ENCODE peak calls at places on chromosomes 4 and X, in five cellular contexts. One of them, this sample, is unnamed.

GRCh38 chr4:5004496-5004895 is 14.8 kb downstream of the CYTL1 start:
- DNase-seq in ovary: no peak
- DNase-seq in A549: no peak
- DNase-seq in SK-N-SH: no peak
- DNase-seq in HepG2: no peak
- DNase-seq in this sample: no peak

GRCh38 chr4:106315476-106315967 is 487 bp downstream of the TBCK start:
- DNase-seq in SK-N-SH: no peak
- DNase-seq in ovary: no peak
- DNase-seq in HepG2: peak
- DNase-seq in A549: no peak
- DNase-seq in this sample: no peak

GRCh38 chr4:5055411-5055810 is 4.1 kb downstream of the STK32B start:
- DNase-seq in HepG2: no peak
- DNase-seq in ovary: no peak
- DNase-seq in A549: no peak
- DNase-seq in SK-N-SH: no peak
- DNase-seq in this sample: no peak

GRCh38 chr4:188110741-188111458 is 1.5 kb upstream of the TRIML2 start:
- DNase-seq in SK-N-SH: no peak
- DNase-seq in HepG2: no peak
- DNase-seq in A549: peak
- DNase-seq in ovary: no peak
- DNase-seq in this sample: no peak

GRCh38 chr4:72631296-72631695 is 62.3 kb upstream of the ADAMTS3 start:
- DNase-seq in A549: no peak
- DNase-seq in ovary: peak
- DNase-seq in SK-N-SH: peak
- DNase-seq in HepG2: no peak
- DNase-seq in this sample: no peak

GRCh38 chrX:19544693-19545305 is 29.5 kb upstream of the MAP3K15 start:
- DNase-seq in HepG2: peak
- DNase-seq in SK-N-SH: peak
- DNase-seq in ovary: peak
- DNase-seq in A549: peak
- DNase-seq in this sample: no peak

GRCh38 chrX:151701531-151701930 is 6.3 kb downstream of the PRRG3 start:
- DNase-seq in ovary: no peak
- DNase-seq in A549: no peak
- DNase-seq in HepG2: no peak
- DNase-seq in SK-N-SH: no peak
- DNase-seq in this sample: no peak

GRCh38 chrX:129642641-129643040 is 12.1 kb downstream of the APLN start:
- DNase-seq in ovary: no peak
- DNase-seq in A549: no peak
- DNase-seq in HepG2: no peak
- DNase-seq in SK-N-SH: no peak
- DNase-seq in this sample: no peak

GRCh38 chr4:89482248-89482647 is 174.6 kb upstream of the GPRIN3 start:
- DNase-seq in HepG2: peak
- DNase-seq in ovary: no peak
- DNase-seq in SK-N-SH: peak
- DNase-seq in A549: peak
- DNase-seq in this sample: no peak

GRCh38 chr4:127623755-127624087 is 9.0 kb upstream of the INTU start:
- DNase-seq in A549: peak
- DNase-seq in ovary: no peak
- DNase-seq in HepG2: no peak
- DNase-seq in SK-N-SH: no peak
- DNase-seq in this sample: peak

GRCh38 chr4:143559757-143560147 is 46.2 kb downstream of the SMARCA5 start:
- DNase-seq in A549: no peak
- DNase-seq in HepG2: no peak
- DNase-seq in ovary: no peak
- DNase-seq in SK-N-SH: peak
- DNase-seq in this sample: no peak

GRCh38 chrX:71184803-71185495 is 38.1 kb upstream of the GJB1 start:
- DNase-seq in A549: no peak
- DNase-seq in HepG2: no peak
- DNase-seq in SK-N-SH: no peak
- DNase-seq in ovary: no peak
- DNase-seq in this sample: no peak

GRCh38 chr4:48011722-48012121 is 4.8 kb downstream of the CNGA1 start:
- DNase-seq in HepG2: no peak
- DNase-seq in A549: no peak
- DNase-seq in SK-N-SH: no peak
- DNase-seq in ovary: no peak
- DNase-seq in this sample: no peak

GRCh38 chrX:30906726-30907125 is 17.7 kb upstream of the TAB3 start:
- DNase-seq in SK-N-SH: no peak
- DNase-seq in HepG2: no peak
- DNase-seq in A549: no peak
- DNase-seq in ovary: no peak
- DNase-seq in this sample: no peak

GRCh38 chr4:48078862-48079655 is 55.0 kb downstream of the TXK start:
- DNase-seq in SK-N-SH: no peak
- DNase-seq in A549: no peak
- DNase-seq in HepG2: no peak
- DNase-seq in ovary: no peak
- DNase-seq in this sample: no peak

GRCh38 chr4:101527186-101527585 is 179.9 kb upstream of the PPP3CA start:
- DNase-seq in HepG2: no peak
- DNase-seq in SK-N-SH: no peak
- DNase-seq in A549: no peak
- DNase-seq in ovary: no peak
- DNase-seq in this sample: no peak

GRCh38 chrX:140292188-140292587 is 212.7 kb downstream of the SOX3 start:
- DNase-seq in SK-N-SH: no peak
- DNase-seq in ovary: no peak
- DNase-seq in HepG2: no peak
- DNase-seq in A549: no peak
- DNase-seq in this sample: no peak

GRCh38 chr4:77959566-77960338 is 97.1 kb downstream of the MRPL1 start:
- DNase-seq in ovary: no peak
- DNase-seq in A549: peak
- DNase-seq in HepG2: peak
- DNase-seq in SK-N-SH: peak
- DNase-seq in this sample: no peak

GRCh38 chr4:128809477-128810330 is at the start of gene JADE1:
- DNase-seq in ovary: peak
- DNase-seq in SK-N-SH: peak
- DNase-seq in HepG2: peak
- DNase-seq in A549: peak
- DNase-seq in this sample: peak

GRCh38 chrX:49071877-49072711 is 1.7 kb downstream of the PRAF2 start:
- DNase-seq in SK-N-SH: peak
- DNase-seq in HepG2: no peak
- DNase-seq in ovary: peak
- DNase-seq in A549: no peak
- DNase-seq in this sample: peak

GRCh38 chr4:26297219-26297618 is 23.6 kb upstream of the RBPJ start:
- DNase-seq in SK-N-SH: no peak
- DNase-seq in A549: no peak
- DNase-seq in ovary: no peak
- DNase-seq in HepG2: no peak
- DNase-seq in this sample: no peak

GRCh38 chr4:137283737-137284136 is 248.6 kb downstream of the PCDH18 start:
- DNase-seq in HepG2: no peak
- DNase-seq in SK-N-SH: peak
- DNase-seq in A549: no peak
- DNase-seq in ovary: no peak
- DNase-seq in this sample: no peak

GRCh38 chr4:8370106-8370787 is 70.3 kb downstream of the ACOX3 start:
- DNase-seq in ovary: no peak
- DNase-seq in SK-N-SH: no peak
- DNase-seq in HepG2: no peak
- DNase-seq in A549: no peak
- DNase-seq in this sample: no peak

GRCh38 chr4:33649015-33649414 is 2595.3 kb downstream of the ARAP2 start:
- DNase-seq in A549: peak
- DNase-seq in HepG2: no peak
- DNase-seq in SK-N-SH: no peak
- DNase-seq in ovary: no peak
- DNase-seq in this sample: no peak

GRCh38 chrX:136034622-136035021 is 49.4 kb downstream of the SLC9A6 start:
- DNase-seq in ovary: no peak
- DNase-seq in A549: no peak
- DNase-seq in SK-N-SH: no peak
- DNase-seq in HepG2: no peak
- DNase-seq in this sample: no peak

GRCh38 chrX:136032370-136032769 is 47.1 kb downstream of the SLC9A6 start:
- DNase-seq in HepG2: no peak
- DNase-seq in ovary: no peak
- DNase-seq in SK-N-SH: no peak
- DNase-seq in A549: no peak
- DNase-seq in this sample: no peak

GRCh38 chrX:136031626-136032025 is 46.4 kb downstream of the SLC9A6 start:
- DNase-seq in HepG2: no peak
- DNase-seq in ovary: no peak
- DNase-seq in A549: no peak
- DNase-seq in SK-N-SH: no peak
- DNase-seq in this sample: no peak

GRCh38 chrX:136028383-136028984 is 43.2 kb downstream of the SLC9A6 start:
- DNase-seq in A549: peak
- DNase-seq in ovary: no peak
- DNase-seq in HepG2: peak
- DNase-seq in SK-N-SH: peak
- DNase-seq in this sample: no peak

DNA sequence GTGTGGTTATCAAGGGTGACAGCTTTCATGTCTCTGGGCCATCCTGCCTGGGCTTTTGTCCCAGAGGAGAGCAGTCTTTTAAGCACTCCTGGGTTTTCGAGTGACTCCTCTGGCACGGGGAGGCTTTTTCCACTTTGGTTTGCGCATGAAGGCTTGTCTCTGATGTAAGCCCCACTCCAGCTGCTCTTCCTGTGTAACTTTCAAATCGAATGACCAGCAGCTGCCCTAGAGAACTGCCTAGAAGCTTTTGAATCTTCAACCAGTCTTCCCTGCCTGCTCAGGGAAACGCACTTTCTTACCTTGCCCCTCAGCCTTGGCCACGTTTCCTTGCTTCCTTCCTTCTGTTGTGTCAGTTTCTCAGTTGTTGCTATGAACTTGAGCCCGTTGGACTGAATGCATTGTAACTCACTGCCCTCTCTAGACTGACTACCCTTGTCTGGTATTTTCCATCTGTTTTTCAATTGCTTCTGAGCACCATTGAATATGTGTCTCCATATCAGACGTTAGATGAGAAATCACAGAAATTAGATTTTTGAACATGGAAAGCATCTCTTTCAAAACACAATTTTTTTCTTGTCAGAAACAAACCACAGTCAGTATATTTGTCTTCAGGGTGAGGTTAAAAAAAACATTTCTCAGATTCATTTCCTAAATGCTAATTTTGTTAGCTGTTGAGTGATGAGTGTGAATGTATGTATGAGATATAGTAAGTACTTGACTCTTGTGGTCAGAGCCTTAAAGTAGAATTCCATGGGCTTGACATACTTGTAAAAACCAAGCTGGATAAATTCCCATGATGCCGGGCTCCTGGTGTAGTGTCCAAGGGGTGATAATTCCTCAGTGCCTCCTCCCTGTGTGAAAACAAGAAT is 45.4 kb downstream of the SLC9A6 start:
- DNase-seq in SK-N-SH: no peak
- DNase-seq in HepG2: no peak
- DNase-seq in A549: no peak
- DNase-seq in ovary: peak
- DNase-seq in this sample: no peak
- TF ChIP-seq EP300 in SK-N-SH: no peak
- TF ChIP-seq EP300 in HepG2: no peak
- TF ChIP-seq EP300 in A549: no peak
- TF ChIP-seq EP300 in ovary: no peak
- TF ChIP-seq EP300 in this sample: no peak

GRCh38 chr4:38667005-38667771 is 3.2 kb downstream of the KLF3 start:
- DNase-seq in A549: peak
- DNase-seq in HepG2: peak
- DNase-seq in ovary: peak
- DNase-seq in SK-N-SH: peak
- DNase-seq in this sample: peak
- TF ChIP-seq EP300 in A549: peak
- TF ChIP-seq EP300 in HepG2: peak
- TF ChIP-seq EP300 in ovary: peak
- TF ChIP-seq EP300 in SK-N-SH: peak
- TF ChIP-seq EP300 in this sample: no peak

DNA sequence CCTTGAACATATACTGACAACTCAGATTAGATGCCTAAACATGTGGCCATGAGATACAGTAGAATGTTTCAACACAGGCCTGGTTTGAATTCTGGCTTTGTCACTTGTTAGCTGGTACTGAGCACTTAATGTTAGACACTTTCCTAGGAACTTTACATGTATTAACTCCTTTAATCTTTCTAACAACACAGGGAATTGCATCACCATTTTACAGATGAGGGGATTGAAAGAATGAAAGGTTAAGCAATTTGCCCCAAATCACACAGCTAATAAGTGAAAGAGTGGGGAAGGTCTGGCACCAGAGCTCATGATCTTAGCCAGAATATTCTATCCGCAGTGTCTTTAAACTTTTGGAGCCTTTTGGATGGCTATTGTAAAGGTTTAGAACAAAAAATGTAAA is 95.9 kb downstream of the NYX start:
- DNase-seq in ovary: no peak
- DNase-seq in SK-N-SH: no peak
- DNase-seq in HepG2: no peak
- DNase-seq in A549: no peak
- DNase-seq in this sample: no peak
- TF ChIP-seq EP300 in ovary: no peak
- TF ChIP-seq EP300 in SK-N-SH: no peak
- TF ChIP-seq EP300 in HepG2: no peak
- TF ChIP-seq EP300 in A549: no peak
- TF ChIP-seq EP300 in this sample: no peak

DNA sequence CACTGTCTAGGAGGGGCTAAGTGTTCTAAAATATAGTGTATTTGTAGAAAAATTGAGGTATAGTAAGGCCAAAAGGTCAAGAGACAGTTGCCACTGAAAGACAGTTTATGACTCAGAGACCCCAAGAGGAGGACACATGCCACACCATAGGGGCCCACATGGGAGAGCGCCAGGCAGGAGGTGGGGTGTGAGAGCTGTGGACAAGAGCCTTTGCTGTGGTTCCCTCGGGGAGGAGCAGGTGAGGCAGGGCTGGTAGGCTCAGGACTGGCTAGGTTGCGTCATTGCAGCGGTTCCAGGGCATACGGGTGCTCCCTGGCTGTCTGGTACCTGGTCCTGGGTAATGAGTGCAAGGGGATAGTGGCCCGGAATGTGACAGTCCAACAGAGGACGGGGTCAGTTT is 37.6 kb downstream of the CCNQ start:
- DNase-seq in ovary: no peak
- DNase-seq in A549: no peak
- DNase-seq in HepG2: no peak
- DNase-seq in SK-N-SH: no peak
- DNase-seq in this sample: no peak
- TF ChIP-seq EP300 in ovary: no peak
- TF ChIP-seq EP300 in A549: no peak
- TF ChIP-seq EP300 in HepG2: no peak
- TF ChIP-seq EP300 in SK-N-SH: no peak
- TF ChIP-seq EP300 in this sample: no peak

GRCh38 chrX:11438767-11439166 is 145.6 kb downstream of the AMELX start:
- DNase-seq in HepG2: no peak
- DNase-seq in ovary: no peak
- DNase-seq in A549: no peak
- DNase-seq in SK-N-SH: no peak
- DNase-seq in this sample: no peak
- TF ChIP-seq EP300 in HepG2: no peak
- TF ChIP-seq EP300 in ovary: no peak
- TF ChIP-seq EP300 in A549: no peak
- TF ChIP-seq EP300 in SK-N-SH: no peak
- TF ChIP-seq EP300 in this sample: no peak

This sample was measured in upper lobe of left lung.